ENCODE peak calls at places on chromosomes 2 and 18, in four cellular contexts. One of them, this sample, is unnamed.

GRCh38 chr2:5694016-5694690 is 2.0 kb downstream of the SOX11 start:
- DNase-seq in heart left ventricle: no peak
- DNase-seq in WTC11: no peak
- DNase-seq in tibial nerve: no peak
- DNase-seq in this sample: no peak

GRCh38 chr2:231191896-231192872 is 6.2 kb upstream of the ARMC9 start:
- DNase-seq in heart left ventricle: peak; percentile 79
- DNase-seq in WTC11: peak; percentile 80
- DNase-seq in tibial nerve: peak; percentile 84
- DNase-seq in this sample: no peak

GRCh38 chr2:114127372-114127771 is 237.5 kb downstream of the ACTR3 start:
- DNase-seq in heart left ventricle: no peak
- DNase-seq in WTC11: no peak
- DNase-seq in tibial nerve: no peak
- DNase-seq in this sample: no peak

GRCh38 chr18:10525563-10526210 is at the start of gene NAPG:
- DNase-seq in heart left ventricle: peak; percentile 96
- DNase-seq in WTC11: peak; percentile 83
- DNase-seq in tibial nerve: peak; percentile 70
- DNase-seq in this sample: peak; percentile 72

GRCh38 chr18:25561923-25562322 is 210.0 kb upstream of the ZNF521 start:
- DNase-seq in heart left ventricle: no peak
- DNase-seq in WTC11: peak; percentile 21
- DNase-seq in tibial nerve: no peak
- DNase-seq in this sample: no peak

GRCh38 chr2:99819766-99820165 is 322.6 kb downstream of the AFF3 start:
- DNase-seq in heart left ventricle: no peak
- DNase-seq in WTC11: peak; percentile 20
- DNase-seq in tibial nerve: no peak
- DNase-seq in this sample: no peak

GRCh38 chr18:58942486-58942885 is 77.8 kb downstream of the ZNF532 start:
- DNase-seq in heart left ventricle: no peak
- DNase-seq in WTC11: no peak
- DNase-seq in tibial nerve: no peak
- DNase-seq in this sample: no peak

GRCh38 chr2:174815524-174815923 is 51.3 kb upstream of the CHRNA1 start:
- DNase-seq in heart left ventricle: no peak
- DNase-seq in WTC11: no peak
- DNase-seq in tibial nerve: no peak
- DNase-seq in this sample: no peak

GRCh38 chr2:167140767-167141166 is 252.5 kb downstream of the XIRP2 start:
- DNase-seq in heart left ventricle: no peak
- DNase-seq in WTC11: no peak
- DNase-seq in tibial nerve: peak; percentile 8
- DNase-seq in this sample: no peak

GRCh38 chr18:25650201-25650941 is 298.4 kb upstream of the ZNF521 start:
- DNase-seq in heart left ventricle: no peak
- DNase-seq in WTC11: no peak
- DNase-seq in tibial nerve: no peak
- DNase-seq in this sample: no peak

GRCh38 chr2:240586919-240587800 is 626 bp downstream of the CAPN10 start:
- DNase-seq in heart left ventricle: peak; percentile 74
- DNase-seq in WTC11: peak; percentile 55
- DNase-seq in tibial nerve: no peak
- DNase-seq in this sample: no peak

GRCh38 chr2:232513389-232513788 is 6.8 kb upstream of the PRSS56 start:
- DNase-seq in heart left ventricle: no peak
- DNase-seq in WTC11: no peak
- DNase-seq in tibial nerve: no peak
- DNase-seq in this sample: no peak

GRCh38 chr2:10916953-10917352 is 5.2 kb downstream of the KCNF1 start:
- DNase-seq in heart left ventricle: no peak
- DNase-seq in WTC11: no peak
- DNase-seq in tibial nerve: no peak
- DNase-seq in this sample: no peak

GRCh38 chr2:216651370-216651881 is 18.2 kb downstream of the IGFBP2 start:
- DNase-seq in heart left ventricle: no peak
- DNase-seq in WTC11: no peak
- DNase-seq in tibial nerve: no peak
- DNase-seq in this sample: no peak

GRCh38 chr18:489244-490023 is 11.1 kb downstream of the COLEC12 start:
- DNase-seq in heart left ventricle: no peak
- DNase-seq in WTC11: no peak
- DNase-seq in tibial nerve: no peak
- DNase-seq in this sample: no peak

GRCh38 chr2:205087862-205088261 is 542.6 kb downstream of the PARD3B start:
- DNase-seq in heart left ventricle: no peak
- DNase-seq in WTC11: no peak
- DNase-seq in tibial nerve: no peak
- DNase-seq in this sample: no peak

GRCh38 chr2:30914456-30914855 is 107.2 kb upstream of the CAPN13 start:
- DNase-seq in heart left ventricle: no peak
- DNase-seq in WTC11: no peak
- DNase-seq in tibial nerve: no peak
- DNase-seq in this sample: no peak

GRCh38 chr2:24820175-24820513 is 26.9 kb downstream of the CENPO start:
- DNase-seq in heart left ventricle: no peak
- DNase-seq in WTC11: no peak
- DNase-seq in tibial nerve: no peak
- DNase-seq in this sample: no peak

GRCh38 chr2:71070294-71071025 is 2.0 kb downstream of the NAGK start:
- DNase-seq in heart left ventricle: no peak
- DNase-seq in WTC11: peak; percentile 23
- DNase-seq in tibial nerve: no peak
- DNase-seq in this sample: no peak

GRCh38 chr2:71067567-71068217 is 756 bp upstream of the NAGK start:
- DNase-seq in heart left ventricle: no peak
- DNase-seq in WTC11: peak; percentile 22
- DNase-seq in tibial nerve: no peak
- DNase-seq in this sample: no peak

GRCh38 chr2:71066856-71067255 is 1.6 kb upstream of the NAGK start:
- DNase-seq in heart left ventricle: no peak
- DNase-seq in WTC11: no peak
- DNase-seq in tibial nerve: no peak
- DNase-seq in this sample: no peak

GRCh38 chr2:71069376-71069775 is 928 bp downstream of the NAGK start:
- DNase-seq in heart left ventricle: no peak
- DNase-seq in WTC11: no peak
- DNase-seq in tibial nerve: no peak
- DNase-seq in this sample: no peak

GRCh38 chr2:71068218-71069035 is at the start of gene NAGK:
- DNase-seq in heart left ventricle: peak; percentile 99
- DNase-seq in WTC11: peak; percentile 96
- DNase-seq in tibial nerve: peak; percentile 92
- DNase-seq in this sample: peak; percentile 98
- TF ChIP-seq CTCF in heart left ventricle: no peak
- TF ChIP-seq CTCF in WTC11: no peak
- TF ChIP-seq CTCF in tibial nerve: no peak
- TF ChIP-seq CTCF in this sample: no peak

GRCh38 chr2:226991663-226992062 is 155.8 kb downstream of the RHBDD1 start:
- DNase-seq in heart left ventricle: no peak
- DNase-seq in WTC11: no peak
- DNase-seq in tibial nerve: no peak
- DNase-seq in this sample: no peak

GRCh38 chr2:226995625-226996041 is 159.8 kb downstream of the RHBDD1 start:
- DNase-seq in heart left ventricle: no peak
- DNase-seq in WTC11: no peak
- DNase-seq in tibial nerve: no peak
- DNase-seq in this sample: no peak

GRCh38 chr2:226999676-227000075 is 163.8 kb downstream of the RHBDD1 start:
- DNase-seq in heart left ventricle: no peak
- DNase-seq in WTC11: no peak
- DNase-seq in tibial nerve: no peak
- DNase-seq in this sample: no peak

GRCh38 chr2:226993171-226993570 is 157.3 kb downstream of the RHBDD1 start:
- DNase-seq in heart left ventricle: no peak
- DNase-seq in WTC11: no peak
- DNase-seq in tibial nerve: no peak
- DNase-seq in this sample: no peak

GRCh38 chr2:226994775-226995174 is 158.9 kb downstream of the RHBDD1 start:
- DNase-seq in heart left ventricle: no peak
- DNase-seq in WTC11: no peak
- DNase-seq in tibial nerve: no peak
- DNase-seq in this sample: no peak
- TF ChIP-seq CTCF in heart left ventricle: no peak
- TF ChIP-seq CTCF in WTC11: peak; percentile 24
- TF ChIP-seq CTCF in tibial nerve: no peak
- TF ChIP-seq CTCF in this sample: no peak

GRCh38 chr2:185372188-185372587 is 366.4 kb upstream of the FSIP2 start:
- DNase-seq in heart left ventricle: no peak
- DNase-seq in WTC11: no peak
- DNase-seq in tibial nerve: no peak
- DNase-seq in this sample: no peak
- TF ChIP-seq CTCF in heart left ventricle: no peak
- TF ChIP-seq CTCF in WTC11: no peak
- TF ChIP-seq CTCF in tibial nerve: no peak
- TF ChIP-seq CTCF in this sample: no peak

GRCh38 chr2:3683748-3684454 is 19.5 kb upstream of the DCDC2C start:
- DNase-seq in heart left ventricle: no peak
- DNase-seq in WTC11: no peak
- DNase-seq in tibial nerve: no peak
- DNase-seq in this sample: no peak
- TF ChIP-seq CTCF in heart left ventricle: no peak
- TF ChIP-seq CTCF in WTC11: no peak
- TF ChIP-seq CTCF in tibial nerve: no peak
- TF ChIP-seq CTCF in this sample: no peak

DNA sequence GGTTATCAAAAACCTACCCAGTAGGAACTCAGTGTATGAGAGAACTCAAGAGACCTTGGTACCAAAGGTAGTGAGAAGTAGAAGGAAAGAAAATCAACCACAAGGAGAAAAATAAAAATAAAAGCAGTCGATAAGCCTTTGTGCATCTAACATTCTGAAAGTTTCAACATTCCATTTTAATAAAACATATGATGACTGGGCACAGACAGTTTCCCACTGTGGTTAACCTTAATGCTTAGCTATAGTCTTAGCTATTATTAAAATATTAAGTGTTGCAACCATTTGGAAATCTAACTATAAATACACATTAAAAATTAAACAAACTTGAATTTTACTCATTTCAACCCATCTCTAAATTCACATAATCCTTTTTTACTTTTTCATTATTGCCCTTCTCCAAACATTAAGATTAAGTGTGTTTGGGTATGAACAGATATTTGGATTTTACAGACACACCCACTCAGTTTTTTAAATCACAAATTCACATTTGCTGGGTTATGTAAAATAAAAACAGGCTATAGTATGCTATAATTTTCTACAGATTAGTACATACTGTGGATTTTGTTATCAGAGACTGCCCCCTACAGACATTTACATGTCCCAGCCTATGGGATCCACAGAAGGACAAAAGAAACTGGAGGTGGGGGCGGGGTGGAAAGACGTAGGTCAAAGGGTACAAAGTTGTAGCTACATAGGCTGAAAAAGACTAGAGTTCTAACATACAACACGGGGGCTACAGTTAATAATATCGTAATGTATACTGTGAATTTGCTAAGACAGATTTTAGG is 32.8 kb downstream of the SRBD1 start:
- DNase-seq in heart left ventricle: no peak
- DNase-seq in WTC11: peak; percentile 23
- DNase-seq in tibial nerve: no peak
- DNase-seq in this sample: no peak
- TF ChIP-seq CTCF in heart left ventricle: peak; percentile 13
- TF ChIP-seq CTCF in WTC11: no peak
- TF ChIP-seq CTCF in tibial nerve: no peak
- TF ChIP-seq CTCF in this sample: peak; percentile 38

DNA sequence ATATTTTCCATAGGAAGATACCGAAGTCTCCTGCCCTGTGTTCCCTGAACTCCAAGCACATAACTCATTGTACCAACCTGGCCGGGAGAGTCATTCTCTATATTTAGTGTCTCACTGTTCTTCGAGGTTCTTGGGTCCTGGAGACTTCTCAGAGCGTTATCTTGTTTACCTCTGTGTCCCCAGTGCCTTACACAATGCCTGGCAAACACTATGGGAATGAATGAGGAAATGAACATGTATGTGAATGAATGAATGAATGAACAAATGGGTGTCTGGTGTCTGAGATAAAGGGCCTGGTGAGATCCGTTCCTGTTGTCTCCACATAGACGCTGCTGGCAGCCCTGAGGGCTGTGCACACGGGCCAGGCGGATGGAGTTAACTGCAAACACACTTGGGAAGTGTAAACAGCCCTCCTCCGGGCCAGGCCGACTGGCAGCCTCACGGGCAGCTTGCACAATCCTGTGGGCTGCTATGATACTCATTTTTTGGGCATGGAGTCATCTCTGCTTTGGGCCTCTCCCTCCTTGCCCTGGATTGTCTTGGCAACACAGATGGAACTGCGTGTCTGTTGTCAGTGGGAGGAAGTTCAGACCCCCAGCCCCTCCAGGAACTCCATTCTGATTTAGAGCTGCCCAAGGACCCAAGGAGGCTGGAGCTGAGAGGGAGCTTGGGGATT is 124.2 kb downstream of the INHBB start:
- DNase-seq in heart left ventricle: peak; percentile 76
- DNase-seq in WTC11: no peak
- DNase-seq in tibial nerve: peak; percentile 66
- DNase-seq in this sample: no peak
- TF ChIP-seq CTCF in heart left ventricle: no peak
- TF ChIP-seq CTCF in WTC11: no peak
- TF ChIP-seq CTCF in tibial nerve: no peak
- TF ChIP-seq CTCF in this sample: no peak

DNA sequence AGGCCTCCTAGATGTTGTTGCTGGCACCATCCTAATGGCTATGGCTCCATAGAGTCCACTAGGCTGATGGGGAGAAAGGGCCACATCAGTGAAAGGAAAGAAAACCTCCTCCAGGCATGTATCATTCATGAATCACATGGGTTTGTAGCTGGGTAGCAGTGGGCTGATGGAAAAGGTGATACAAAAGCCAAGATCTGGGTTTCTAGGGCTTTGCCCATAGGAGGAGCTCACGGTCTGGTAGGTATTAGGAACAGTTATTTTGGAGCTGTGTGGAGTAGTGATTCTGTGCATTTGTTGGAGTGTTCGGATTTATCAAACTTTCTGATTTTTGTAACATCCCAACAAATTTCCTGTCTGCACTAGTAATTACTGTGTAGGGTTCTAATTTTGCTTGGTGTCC is 259.2 kb downstream of the SLC4A3 start:
- DNase-seq in heart left ventricle: no peak
- DNase-seq in WTC11: no peak
- DNase-seq in tibial nerve: no peak
- DNase-seq in this sample: no peak
- TF ChIP-seq CTCF in heart left ventricle: no peak
- TF ChIP-seq CTCF in WTC11: no peak
- TF ChIP-seq CTCF in tibial nerve: no peak
- TF ChIP-seq CTCF in this sample: no peak

This sample was measured in D721Med.